ENCODE peak calls at places on chromosomes 3 and 15, in five cellular contexts. C is PC-9, A is BE2C, T is dorsolateral prefrontal cortex, Y is left ventricle myocardium inferior. Z is an unnamed sample.

GRCh38 chr15:78108300-78109084 is 16.1 kb downstream of the SH2D7 start:
- DNase-seq in C (peak; percentile 69), A (peak; percentile 93), T (peak; percentile 73), Y (peak; percentile 81), Z (peak; percentile 92)

GRCh38 chr15:60004019-60004845 is at the start of gene FOXB1:
- DNase-seq in C (no peak), A (no peak), T (no peak), Y (no peak), Z (no peak)

GRCh38 chr15:84741151-84741550 is 7.2 kb upstream of the ZNF592 start:
- DNase-seq in C (no peak), A (no peak), T (no peak), Y (no peak), Z (no peak)

GRCh38 chr15:59523702-59524101 is 85.7 kb downstream of the FAM81A start:
- DNase-seq in C (no peak), A (no peak), T (no peak), Y (no peak), Z (no peak)

GRCh38 chr3:196127308-196128040 is 45.6 kb upstream of the TFRC start:
- DNase-seq in C (peak; percentile 54), A (no peak), T (no peak), Y (no peak), Z (peak; percentile 72)

GRCh38 chr3:25438791-25439555 is 10.9 kb downstream of the RARB start:
- DNase-seq in C (no peak), A (no peak), T (no peak), Y (no peak), Z (no peak)

GRCh38 chr3:182491571-182491970 is 301.7 kb upstream of the ATP11B start:
- DNase-seq in C (no peak), A (no peak), T (no peak), Y (no peak), Z (no peak)

GRCh38 chr3:139811331-139811730 is 123.7 kb upstream of the CLSTN2 start:
- DNase-seq in C (no peak), A (no peak), T (no peak), Y (no peak), Z (no peak)

GRCh38 chr15:48145923-48146322 is 25.1 kb downstream of the SLC24A5 start:
- DNase-seq in C (no peak), A (no peak), T (no peak), Y (no peak), Z (no peak)

GRCh38 chr3:111541911-111542483 is at the start of gene CD96:
- DNase-seq in C (no peak), A (no peak), T (no peak), Y (no peak), Z (peak; percentile 52)

GRCh38 chr3:120683213-120683612 is 1.2 kb upstream of the HGD start:
- DNase-seq in C (no peak), A (peak; percentile 37), T (no peak), Y (peak; percentile 17), Z (no peak)

GRCh38 chr15:80953953-80954778 is 35.5 kb downstream of the MESD start:
- DNase-seq in C (peak; percentile 77), A (no peak), T (no peak), Y (no peak), Z (no peak)

GRCh38 chr3:57840445-57840844 is 84.3 kb downstream of the SLMAP start:
- DNase-seq in C (no peak), A (no peak), T (no peak), Y (no peak), Z (peak; percentile 14)

GRCh38 chr3:73623996-73624362 is 762 bp downstream of the PDZRN3 start:
- DNase-seq in C (no peak), A (peak; percentile 79), T (peak; percentile 60), Y (peak; percentile 52), Z (no peak)

GRCh38 chr15:71570736-71571135 is 239.6 kb upstream of the NR2E3 start:
- DNase-seq in C (no peak), A (no peak), T (no peak), Y (no peak), Z (no peak)

GRCh38 chr3:133112666-133113065 is 74.5 kb downstream of the TMEM108 start:
- DNase-seq in C (no peak), A (no peak), T (no peak), Y (no peak), Z (no peak)

GRCh38 chr3:186352369-186352768 is 9.7 kb downstream of the DGKG start:
- DNase-seq in C (no peak), A (no peak), T (no peak), Y (no peak), Z (no peak)

GRCh38 chr3:56869157-56869889 is 67.6 kb upstream of the ARHGEF3 start:
- DNase-seq in C (peak; percentile 77), A (no peak), T (no peak), Y (no peak), Z (no peak)

DNA sequence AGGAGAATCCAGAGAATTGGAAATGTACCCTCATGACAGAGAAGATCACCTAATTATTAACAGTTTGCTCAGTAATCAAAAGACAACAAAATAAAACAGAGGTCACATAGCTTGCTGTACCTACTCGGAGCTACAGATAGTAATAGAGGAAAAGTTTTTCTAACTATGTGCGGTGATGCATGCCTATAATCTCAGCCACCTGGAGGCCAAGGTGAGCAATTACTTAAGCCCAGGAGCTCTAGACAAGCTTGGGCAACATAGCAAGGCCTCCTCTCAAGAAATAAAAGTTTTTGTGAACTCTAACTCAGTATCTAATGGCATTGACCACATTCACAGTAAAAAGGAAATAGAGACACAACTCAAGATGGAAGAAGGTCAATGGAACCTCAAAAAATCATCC is 243.6 kb downstream of the ATP8B4 start:
- DNase-seq in C (no peak), A (no peak), T (no peak), Y (no peak), Z (peak; percentile 28)
- TF ChIP-seq CTCF in C (peak; percentile 31), A (no peak), T (no peak), Y (no peak), Z (peak; percentile 35)

GRCh38 chr3:51311055-51311454 is 74.0 kb upstream of the MANF start:
- DNase-seq in C (no peak), A (no peak), T (no peak), Y (no peak), Z (peak; percentile 28)
- TF ChIP-seq CTCF in C (peak; percentile 56), A (peak; percentile 37), T (no peak), Y (peak; percentile 37), Z (peak; percentile 40)

DNA sequence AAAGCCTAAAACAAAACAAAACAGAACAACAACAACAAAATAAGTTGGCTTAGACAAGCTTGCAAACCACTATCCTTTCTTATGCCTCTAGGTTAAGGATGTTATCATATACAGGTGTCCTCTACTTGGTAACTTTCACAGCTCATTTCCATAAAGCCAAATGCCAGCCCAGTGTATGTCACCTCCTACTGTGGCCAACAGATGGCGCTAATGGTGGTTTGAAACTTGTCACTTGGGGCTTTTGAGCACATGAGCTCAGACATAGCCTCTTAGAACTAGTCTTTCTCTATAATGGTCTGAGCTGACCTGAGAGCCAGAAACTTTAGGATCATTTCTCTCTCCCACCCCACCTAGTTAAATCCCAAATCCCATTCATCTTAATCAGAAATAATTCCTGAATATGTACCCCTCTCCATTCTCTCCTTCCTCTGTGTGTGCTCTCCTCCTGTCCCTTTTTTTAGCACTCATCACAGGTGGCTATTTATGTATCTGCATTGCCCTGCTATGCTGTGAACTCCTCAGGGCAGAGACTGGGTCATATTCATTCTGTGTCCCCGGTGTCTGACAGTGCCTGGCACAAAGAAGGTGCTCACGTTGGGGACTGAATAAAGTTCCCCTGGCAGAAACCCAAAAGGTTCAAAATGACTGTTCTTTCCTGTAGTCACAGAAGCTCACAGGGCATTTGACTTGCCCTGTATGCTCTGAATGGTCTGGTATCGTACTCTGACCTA is 319.2 kb upstream of the AZI2 start:
- DNase-seq in C (no peak), A (peak; percentile 56), T (no peak), Y (peak; percentile 39), Z (peak; percentile 83)
- TF ChIP-seq CTCF in C (peak; percentile 82), A (peak; percentile 75), T (peak; percentile 73), Y (peak; percentile 90), Z (peak; percentile 83)

GRCh38 chr15:87477759-87478687 is 778.5 kb downstream of the NTRK3 start:
- DNase-seq in C (no peak), A (peak; percentile 76), T (no peak), Y (no peak), Z (no peak)
- TF ChIP-seq CTCF in C (no peak), A (peak; percentile 51), T (no peak), Y (no peak), Z (no peak)

GRCh38 chr3:192212335-192212734 is 515.0 kb downstream of the FGF12 start:
- DNase-seq in C (no peak), A (no peak), T (no peak), Y (no peak), Z (peak; percentile 7)
- TF ChIP-seq CTCF in C (peak; percentile 53), A (no peak), T (peak; percentile 19), Y (no peak), Z (peak; percentile 19)

GRCh38 chr3:46564190-46565112 is 1.7 kb downstream of the LRRC2 start:
- DNase-seq in C (no peak), A (no peak), T (no peak), Y (peak; percentile 67), Z (no peak)

GRCh38 chr3:46566040-46566631 is at the start of gene LRRC2:
- DNase-seq in C (no peak), A (peak; percentile 59), T (no peak), Y (peak; percentile 78), Z (peak; percentile 19)

GRCh38 chr3:46565113-46565490 is 1.0 kb downstream of the LRRC2 start:
- DNase-seq in C (no peak), A (no peak), T (no peak), Y (peak; percentile 28), Z (no peak)

GRCh38 chr3:46561951-46562350 is 4.2 kb downstream of the LRRC2 start:
- DNase-seq in C (no peak), A (no peak), T (no peak), Y (no peak), Z (peak; percentile 13)

GRCh38 chr3:46565607-46566039 is 479 bp downstream of the LRRC2 start:
- DNase-seq in C (no peak), A (peak; percentile 12), T (no peak), Y (peak; percentile 63), Z (no peak)
- TF ChIP-seq CTCF in C (no peak), A (peak; percentile 3), T (no peak), Y (peak; percentile 37), Z (no peak)

DNA sequence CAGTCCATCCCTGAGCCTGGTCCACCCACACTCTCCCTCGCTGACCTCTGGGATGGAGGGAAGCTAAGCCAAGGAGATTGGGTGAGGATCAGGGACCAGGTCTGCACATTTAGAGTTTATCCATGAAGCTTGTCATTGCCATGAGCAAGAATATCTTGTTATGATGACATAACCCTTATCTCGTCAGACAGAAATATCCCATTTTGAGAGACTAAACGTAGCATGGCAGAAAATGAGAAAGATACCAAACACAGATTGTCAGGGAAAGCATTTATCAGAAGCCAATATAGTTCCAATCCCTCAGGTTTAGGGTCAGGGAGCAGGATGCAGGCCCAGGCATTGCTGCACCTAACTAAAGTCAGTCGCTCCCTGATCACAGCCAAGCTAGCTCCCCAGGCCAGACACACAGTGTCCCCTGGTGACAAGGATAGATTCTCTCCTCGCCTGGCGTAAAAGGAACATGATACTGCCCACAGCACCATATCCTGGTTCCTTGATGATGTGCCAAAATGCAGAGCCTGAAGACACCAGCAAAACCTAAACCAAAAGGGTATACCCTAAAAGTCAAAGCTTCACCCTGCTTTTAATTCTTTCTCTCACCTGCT is 66.9 kb downstream of the DCLK3 start:
- DNase-seq in C (no peak), A (peak; percentile 59), T (no peak), Y (no peak), Z (no peak)
- TF ChIP-seq CTCF in C (no peak), A (peak; percentile 63), T (no peak), Y (no peak), Z (peak; percentile 2)

GRCh38 chr15:52679232-52680040 is at the start of gene ATOSA:
- DNase-seq in C (peak; percentile 76), A (peak; percentile 96), T (peak; percentile 93), Y (peak; percentile 91), Z (peak; percentile 92)
- TF ChIP-seq CTCF in C (no peak), A (no peak), T (peak; percentile 43), Y (no peak), Z (no peak)

Z was measured in GM12865.